ENCODE peak calls at places on chromosomes 7 and 10, in six cellular contexts. C is GM12878, T is WTC11, F is K562, N is HepG2, B is H1. W is an unnamed sample.
A peak's percentile ranks its signal among the peaks of the same experiment; 100 is the strongest.

GRCh38 chr7:99109108-99110051 is 34.5 kb downstream of the SMURF1 start:
- DNase-seq in B (no peak), F (no peak), N (peak; percentile 87), C (no peak), T (no peak), W (no peak)

GRCh38 chr7:158001621-158002320 is 585.9 kb downstream of the PTPRN2 start:
- DNase-seq in B (no peak), N (no peak), F (no peak), C (no peak), T (no peak), W (no peak)

GRCh38 chr10:5927306-5927705 is 37.3 kb downstream of the FBH1 start:
- DNase-seq in B (no peak), T (no peak), C (no peak), F (no peak), N (no peak), W (no peak)

GRCh38 chr10:61059636-61060035 is 115.7 kb upstream of the RHOBTB1 start:
- DNase-seq in B (no peak), N (no peak), F (no peak), C (no peak), T (no peak), W (no peak)

GRCh38 chr10:26214538-26215461 is 1.8 kb upstream of the GAD2 start:
- DNase-seq in N (no peak), T (peak; percentile 49), F (no peak), B (no peak), C (no peak), W (no peak)

GRCh38 chr10:17787087-17787942 is 21.8 kb upstream of the MRC1 start:
- DNase-seq in C (no peak), T (no peak), B (peak; percentile 17), F (no peak), N (no peak), W (peak; percentile 62)

GRCh38 chr7:149245244-149245643 is 5.8 kb downstream of the ZNF212 start:
- DNase-seq in T (no peak), F (no peak), B (no peak), N (no peak), C (no peak), W (no peak)

GRCh38 chr7:95590387-95591248 is 5.7 kb downstream of the PDK4 start:
- DNase-seq in F (no peak), C (no peak), T (no peak), B (no peak), N (peak; percentile 72), W (no peak)

GRCh38 chr7:157339777-157340677 is 3.2 kb downstream of the DNAJB6 start:
- DNase-seq in B (no peak), N (peak; percentile 60), C (no peak), F (peak; percentile 69), T (peak; percentile 68), W (peak; percentile 53)

GRCh38 chr10:46560381-46560780 is 3.9 kb upstream of the GPRIN2 start:
- DNase-seq in B (no peak), C (no peak), F (no peak), N (no peak), T (no peak), W (no peak)

GRCh38 chr10:48231178-48231577 is 43.3 kb downstream of the FRMPD2 start:
- DNase-seq in N (no peak), T (no peak), C (peak; percentile 38), F (no peak), B (no peak), W (no peak)

GRCh38 chr10:97333601-97334369 is 744 bp downstream of the FRAT2 start:
- DNase-seq in T (peak; percentile 36), N (no peak), F (peak; percentile 51), B (no peak), C (no peak), W (no peak)

GRCh38 chr10:93199221-93199681 is 125.6 kb downstream of the CYP26A1 start:
- DNase-seq in C (no peak), N (peak; percentile 22), B (no peak), F (no peak), T (no peak), W (no peak)

GRCh38 chr10:80502621-80503583 is 34.8 kb upstream of the SH2D4B start:
- DNase-seq in T (no peak), B (no peak), F (no peak), C (no peak), N (no peak), W (no peak)

GRCh38 chr10:95444792-95445191 is 116.4 kb downstream of the SORBS1 start:
- DNase-seq in F (no peak), C (no peak), N (no peak), B (no peak), T (no peak), W (no peak)

GRCh38 chr7:50959560-50959959 is 176.9 kb upstream of the GRB10 start:
- DNase-seq in T (no peak), B (no peak), F (no peak), C (no peak), N (no peak), W (no peak)

GRCh38 chr7:84190016-84190705 is 4.4 kb downstream of the SEMA3A start:
- DNase-seq in T (no peak), C (no peak), N (no peak), F (no peak), B (no peak), W (no peak)

GRCh38 chr10:51861731-51862130 is 162.3 kb upstream of the CSTF2T start:
- DNase-seq in T (no peak), C (no peak), N (no peak), F (no peak), B (no peak), W (no peak)
- TF ChIP-seq ATF3 in T (no peak), C (no peak), N (no peak), F (no peak), B (no peak), W (no peak)

DNA sequence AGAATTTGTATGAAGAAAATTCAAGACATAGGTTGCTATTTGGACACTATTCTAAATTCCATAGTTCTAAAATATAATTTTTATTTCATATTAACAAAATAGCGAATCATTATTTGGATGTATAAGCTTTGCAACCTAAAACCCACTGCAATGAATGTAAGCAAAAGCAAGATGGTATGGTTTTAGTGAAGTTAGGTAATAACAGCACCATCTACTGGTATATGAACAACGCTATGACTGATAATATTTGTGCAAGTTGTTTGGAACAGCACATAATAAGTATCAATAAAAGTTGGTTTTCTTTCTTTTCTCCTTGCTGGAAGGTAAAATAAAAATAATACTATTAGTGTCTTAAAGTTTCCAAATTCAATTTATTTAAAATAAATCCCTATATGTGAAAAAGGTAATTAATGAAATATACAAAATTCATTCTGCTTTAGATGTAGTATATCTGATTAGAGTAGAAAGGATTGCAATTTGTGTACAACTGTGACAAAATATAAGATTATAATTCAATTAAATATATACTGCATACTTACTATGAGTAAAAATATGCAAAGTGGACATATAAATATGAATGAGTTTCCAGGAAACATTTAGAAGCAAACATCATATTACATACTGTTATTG is 79.0 kb upstream of the LSM8 start:
- DNase-seq in C (no peak), T (no peak), F (no peak), B (no peak), N (no peak), W (peak; percentile 15)
- TF ChIP-seq SP1 in C (no peak), T (no peak), F (no peak), B (no peak), N (no peak), W (no peak)

DNA sequence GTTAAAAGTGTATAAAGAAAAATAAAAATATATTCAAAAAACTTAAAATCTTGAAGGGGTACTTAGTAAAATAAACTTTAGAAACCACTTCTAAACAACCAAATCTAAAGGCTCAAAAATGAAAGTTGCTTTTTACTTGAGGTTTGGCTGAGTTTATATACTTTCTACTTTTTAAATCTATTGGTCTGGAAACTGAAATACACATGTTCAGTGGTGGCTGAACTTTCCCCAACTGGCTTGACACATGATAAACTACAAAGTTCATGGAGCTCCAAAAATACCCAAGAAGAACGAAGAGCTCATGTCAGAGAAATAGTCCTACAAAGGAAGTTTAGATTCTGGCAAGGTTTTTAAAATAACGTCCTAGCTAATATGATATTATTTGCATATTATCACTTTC is 28.5 kb downstream of the SEMA3C start:
- DNase-seq in T (no peak), B (no peak), C (no peak), F (no peak), N (no peak), W (no peak)
- TF ChIP-seq ATF3 in T (no peak), B (no peak), C (no peak), F (no peak), N (no peak), W (no peak)

DNA sequence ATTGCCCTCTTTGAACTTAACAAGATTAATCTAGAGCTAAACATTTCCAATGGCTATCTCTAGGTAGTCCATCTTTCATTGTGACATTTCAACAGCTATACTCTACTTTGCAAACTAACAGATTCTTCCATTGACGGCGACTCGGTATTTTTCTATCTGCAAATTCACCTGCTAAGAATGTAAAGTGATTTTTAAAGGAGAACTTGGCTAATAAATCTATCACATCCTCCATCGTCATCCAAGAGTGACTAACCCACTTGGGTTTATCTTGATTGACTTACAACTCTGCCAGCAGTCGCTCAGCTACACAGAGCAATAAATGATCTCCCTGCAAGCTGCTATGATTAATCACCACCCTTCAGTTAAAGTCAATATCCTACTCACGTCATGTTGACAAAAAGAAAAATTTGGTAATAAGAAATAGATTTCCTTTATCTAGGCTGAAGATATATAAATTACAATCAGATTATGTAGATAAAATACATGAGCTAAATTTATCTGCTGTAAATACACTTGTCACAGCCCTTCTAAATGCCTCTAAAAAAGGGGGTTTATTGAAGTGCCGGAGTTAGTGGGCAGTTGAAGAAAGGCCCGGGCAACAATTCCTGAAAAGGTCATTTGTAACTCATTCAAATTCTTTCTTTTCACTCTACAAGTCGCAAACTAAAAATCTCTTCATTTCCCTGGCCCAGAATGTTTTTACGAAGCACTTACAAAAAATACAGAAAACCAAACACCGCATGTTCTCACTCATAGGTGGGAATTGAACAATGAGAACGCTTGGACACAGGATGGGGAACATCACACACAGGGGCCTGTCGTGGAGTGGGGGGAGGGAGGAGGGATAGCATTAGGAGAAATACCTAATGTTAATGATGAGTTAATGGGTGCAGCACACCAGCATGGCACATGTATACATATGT is 99.3 kb downstream of the SFMBT2 start:
- DNase-seq in B (no peak), T (no peak), N (no peak), F (no peak), C (no peak), W (no peak)
- TF ChIP-seq SP1 in B (no peak), T (no peak), N (no peak), F (no peak), C (no peak), W (no peak)

DNA sequence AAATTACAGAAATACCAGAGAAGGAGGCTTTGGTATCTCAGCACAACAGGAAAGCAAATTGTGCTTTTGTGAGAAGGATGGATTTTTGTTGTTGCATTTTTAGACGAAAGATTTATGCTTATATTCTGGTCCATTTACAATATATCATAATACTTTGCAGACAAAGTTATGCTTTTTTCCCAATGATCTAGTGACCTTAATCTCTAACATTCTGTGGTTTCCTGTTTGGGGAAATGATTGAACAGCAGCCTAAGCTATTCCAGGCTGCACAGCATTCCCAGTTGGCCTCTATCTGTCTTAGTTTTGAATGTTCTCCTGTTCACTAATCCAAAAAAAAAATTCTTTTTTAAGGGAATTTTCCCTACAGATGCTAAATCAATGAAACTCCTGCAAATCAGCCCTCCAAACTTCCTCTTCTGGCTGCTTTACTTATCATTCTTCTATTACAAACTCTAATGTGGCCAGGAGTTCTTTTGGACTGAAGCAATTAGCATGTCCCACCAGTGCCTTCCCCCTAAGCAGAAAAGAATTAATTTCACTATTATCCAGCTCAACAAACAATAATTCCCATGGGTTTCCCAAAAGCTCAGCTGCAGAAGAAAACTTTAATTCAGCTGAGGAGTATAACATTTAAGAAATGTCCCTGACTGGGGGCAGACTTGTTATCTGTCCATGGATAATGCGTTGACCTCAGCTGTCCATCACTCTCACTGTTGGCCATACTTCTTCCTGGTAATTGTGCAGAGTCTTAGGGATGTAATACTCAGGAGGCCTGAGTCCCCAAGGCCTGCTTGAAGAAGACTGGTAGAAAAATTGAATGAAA is 81.8 kb upstream of the TRIL start:
- DNase-seq in N (no peak), F (no peak), C (no peak), T (no peak), B (no peak), W (no peak)
- TF ChIP-seq ATF3 in N (no peak), F (no peak), C (no peak), T (no peak), B (no peak), W (no peak)